ENCODE peak calls at places on chromosomes 13 and 19, in eight cellular contexts. Z, S, I, B, V, W, R and T are unnamed samples.

GRCh38 chr13:64746845-64747244 is 2483.3 kb downstream of the PCDH9 start:
- DNase-seq in Z (no peak), S (no peak), I (no peak), B (no peak), V (no peak), W (no peak), R (no peak), T (no peak)

GRCh38 chr13:33349314-33349995 is 63.9 kb upstream of the STARD13 start:
- DNase-seq in Z (no peak), S (no peak), I (peak; percentile 45), B (peak; percentile 49), V (peak; percentile 25), W (no peak), R (no peak), T (no peak)

GRCh38 chr19:50368649-50369570 is 3.5 kb upstream of the NAPSA start:
- DNase-seq in Z (peak; percentile 46), S (peak; percentile 76), I (peak; percentile 81), B (peak; percentile 86), V (peak; percentile 93), W (peak; percentile 73), R (peak; percentile 77), T (peak; percentile 74)

GRCh38 chr19:33685541-33685940 is 63.8 kb downstream of the CHST8 start:
- DNase-seq in Z (no peak), S (no peak), I (no peak), B (no peak), V (no peak), W (no peak), R (no peak), T (peak; percentile 48)

GRCh38 chr13:20822406-20822805 is 48.6 kb upstream of the EEF1AKMT1 start:
- DNase-seq in Z (no peak), S (no peak), I (no peak), B (no peak), V (no peak), W (no peak), R (no peak), T (no peak)

GRCh38 chr13:25836709-25837316 is 215.0 kb downstream of the SHISA2 start:
- DNase-seq in Z (no peak), S (no peak), I (no peak), B (no peak), V (no peak), W (no peak), R (no peak), T (no peak)

GRCh38 chr13:87671031-87671823 is at the start of gene SLITRK5:
- DNase-seq in Z (no peak), S (peak; percentile 51), I (peak; percentile 78), B (peak; percentile 77), V (peak; percentile 60), W (no peak), R (peak; percentile 63), T (peak; percentile 97)

GRCh38 chr13:31044658-31045620 is 112.5 kb downstream of the TEX26 start:
- DNase-seq in Z (no peak), S (no peak), I (no peak), B (no peak), V (peak; percentile 36), W (no peak), R (peak; percentile 51), T (no peak)

GRCh38 chr13:96844195-96844594 is 150.1 kb downstream of the OXGR1 start:
- DNase-seq in Z (no peak), S (no peak), I (no peak), B (no peak), V (no peak), W (no peak), R (no peak), T (no peak)

GRCh38 chr19:19214892-19215291 is 3.1 kb downstream of the NCAN start:
- DNase-seq in Z (no peak), S (no peak), I (peak; percentile 89), B (no peak), V (peak; percentile 20), W (no peak), R (peak; percentile 37), T (no peak)

GRCh38 chr13:109415057-109415456 is 371.3 kb downstream of the IRS2 start:
- DNase-seq in Z (no peak), S (no peak), I (no peak), B (no peak), V (no peak), W (no peak), R (no peak), T (no peak)

GRCh38 chr13:44249439-44249838 is 124.2 kb upstream of the SERP2 start:
- DNase-seq in Z (peak; percentile 64), S (no peak), I (no peak), B (peak; percentile 78), V (peak; percentile 56), W (no peak), R (no peak), T (no peak)

GRCh38 chr19:9309974-9310446 is 372 bp upstream of the ZNF699 start:
- DNase-seq in Z (peak; percentile 62), S (no peak), I (peak; percentile 90), B (peak; percentile 91), V (peak; percentile 91), W (no peak), R (no peak), T (peak; percentile 94)

GRCh38 chr19:13034636-13035035 is 39.4 kb downstream of the NFIX start:
- DNase-seq in Z (no peak), S (no peak), I (no peak), B (no peak), V (no peak), W (no peak), R (no peak), T (no peak)

GRCh38 chr13:38755792-38756191 is 68.9 kb downstream of the FREM2 start:
- DNase-seq in Z (no peak), S (no peak), I (no peak), B (no peak), V (no peak), W (no peak), R (no peak), T (peak; percentile 83)

GRCh38 chr19:7904074-7905020 is 670 bp downstream of the MAP2K7 start:
- DNase-seq in Z (no peak), S (peak; percentile 76), I (peak; percentile 74), B (peak; percentile 83), V (peak; percentile 43), W (peak; percentile 79), R (peak; percentile 70), T (peak; percentile 48)

GRCh38 chr13:49436890-49437289 is 7.0 kb downstream of the CAB39L start:
- DNase-seq in Z (no peak), S (no peak), I (no peak), B (peak; percentile 67), V (no peak), W (no peak), R (no peak), T (no peak)

GRCh38 chr19:30449191-30449590 is 77.0 kb downstream of the ZNF536 start:
- DNase-seq in Z (no peak), S (no peak), I (no peak), B (no peak), V (no peak), W (no peak), R (no peak), T (no peak)